ENCODE peak calls at places on chromosome 22, in six cellular contexts. One of them, this sample, is unnamed.
A peak's percentile ranks its signal among the peaks of the same experiment; 100 is the strongest.

GRCh38 chr22:41305646-41306045 is 4.3 kb downstream of the ZC3H7B start:
- DNase-seq in AG04450: peak; percentile 8
- DNase-seq in SHP77: no peak
- DNase-seq in HEK293T: no peak
- DNase-seq in left cardiac atrium: no peak
- DNase-seq in endothelial cell: no peak
- DNase-seq in this sample: no peak

GRCh38 chr22:20624161-20624616 is 116.8 kb downstream of the MED15 start:
- DNase-seq in AG04450: no peak
- DNase-seq in SHP77: no peak
- DNase-seq in HEK293T: no peak
- DNase-seq in left cardiac atrium: no peak
- DNase-seq in endothelial cell: no peak
- DNase-seq in this sample: no peak

GRCh38 chr22:44618400-44618799 is 83.6 kb upstream of the PRR5 start:
- DNase-seq in AG04450: no peak
- DNase-seq in SHP77: peak; percentile 36
- DNase-seq in HEK293T: no peak
- DNase-seq in left cardiac atrium: no peak
- DNase-seq in endothelial cell: no peak
- DNase-seq in this sample: no peak

GRCh38 chr22:21055564-21055834 is 9.8 kb downstream of the LRRC74B start:
- DNase-seq in AG04450: no peak
- DNase-seq in SHP77: no peak
- DNase-seq in HEK293T: no peak
- DNase-seq in left cardiac atrium: no peak
- DNase-seq in endothelial cell: no peak
- DNase-seq in this sample: no peak

GRCh38 chr22:23073506-23074229 is 3.3 kb downstream of the GNAZ start:
- DNase-seq in AG04450: no peak
- DNase-seq in SHP77: no peak
- DNase-seq in HEK293T: no peak
- DNase-seq in left cardiac atrium: peak; percentile 11
- DNase-seq in endothelial cell: no peak
- DNase-seq in this sample: no peak

GRCh38 chr22:45966320-45966891 is 10.6 kb downstream of the WNT7B start:
- DNase-seq in AG04450: no peak
- DNase-seq in SHP77: peak; percentile 95
- DNase-seq in HEK293T: no peak
- DNase-seq in left cardiac atrium: no peak
- DNase-seq in endothelial cell: no peak
- DNase-seq in this sample: no peak

GRCh38 chr22:19962909-19963806 is 21.5 kb upstream of the TXNRD2 start:
- DNase-seq in AG04450: no peak
- DNase-seq in SHP77: no peak
- DNase-seq in HEK293T: no peak
- DNase-seq in left cardiac atrium: no peak
- DNase-seq in endothelial cell: no peak
- DNase-seq in this sample: no peak

GRCh38 chr22:39970742-39971141 is 10.5 kb downstream of the TMA7B start:
- DNase-seq in AG04450: no peak
- DNase-seq in SHP77: no peak
- DNase-seq in HEK293T: no peak
- DNase-seq in left cardiac atrium: no peak
- DNase-seq in endothelial cell: no peak
- DNase-seq in this sample: no peak

GRCh38 chr22:39177791-39178190 is 25.3 kb upstream of the CBX7 start:
- DNase-seq in AG04450: no peak
- DNase-seq in SHP77: no peak
- DNase-seq in HEK293T: no peak
- DNase-seq in left cardiac atrium: no peak
- DNase-seq in endothelial cell: no peak
- DNase-seq in this sample: no peak

GRCh38 chr22:18042685-18043084 is 18.3 kb upstream of the MICAL3 start:
- DNase-seq in AG04450: no peak
- DNase-seq in SHP77: no peak
- DNase-seq in HEK293T: no peak
- DNase-seq in left cardiac atrium: no peak
- DNase-seq in endothelial cell: no peak
- DNase-seq in this sample: no peak

GRCh38 chr22:20573830-20574615 is 66.6 kb downstream of the MED15 start:
- DNase-seq in AG04450: no peak
- DNase-seq in SHP77: no peak
- DNase-seq in HEK293T: no peak
- DNase-seq in left cardiac atrium: no peak
- DNase-seq in endothelial cell: no peak
- DNase-seq in this sample: no peak

GRCh38 chr22:17884951-17885350 is 110.7 kb upstream of the BID start:
- DNase-seq in AG04450: no peak
- DNase-seq in SHP77: no peak
- DNase-seq in HEK293T: no peak
- DNase-seq in left cardiac atrium: no peak
- DNase-seq in endothelial cell: no peak
- DNase-seq in this sample: no peak

GRCh38 chr22:49192180-49192856 is 635.4 kb downstream of the BRD1 start:
- DNase-seq in AG04450: no peak
- DNase-seq in SHP77: no peak
- DNase-seq in HEK293T: no peak
- DNase-seq in left cardiac atrium: no peak
- DNase-seq in endothelial cell: no peak
- DNase-seq in this sample: no peak

GRCh38 chr22:45880732-45881523 is 96.0 kb downstream of the WNT7B start:
- DNase-seq in AG04450: no peak
- DNase-seq in SHP77: no peak
- DNase-seq in HEK293T: no peak
- DNase-seq in left cardiac atrium: no peak
- DNase-seq in endothelial cell: no peak
- DNase-seq in this sample: no peak

GRCh38 chr22:43789452-43789851 is 22.7 kb downstream of the EFCAB6 start:
- DNase-seq in AG04450: peak; percentile 46
- DNase-seq in SHP77: no peak
- DNase-seq in HEK293T: no peak
- DNase-seq in left cardiac atrium: peak; percentile 49
- DNase-seq in endothelial cell: no peak
- DNase-seq in this sample: no peak

GRCh38 chr22:19853879-19854777 is 546 bp downstream of the GNB1L start:
- DNase-seq in AG04450: no peak
- DNase-seq in SHP77: no peak
- DNase-seq in HEK293T: peak; percentile 14
- DNase-seq in left cardiac atrium: no peak
- DNase-seq in endothelial cell: no peak
- DNase-seq in this sample: no peak

This sample was measured in smooth muscle cell of the brain vasculature.